ENCODE peak calls at places on chromosomes 1 and 21, in six cellular contexts. B, H, K, Q, O and F are unnamed samples.

GRCh38 chr1:26126321-26127084 is 14.9 kb downstream of the PDIK1L start:
- DNase-seq in O (no peak), K (no peak), H (no peak), Q (peak; percentile 26), B (no peak), F (no peak)

GRCh38 chr21:45120975-45121374 is 46.6 kb downstream of the ADARB1 start:
- DNase-seq in H (no peak), K (no peak), Q (no peak), B (no peak), O (no peak), F (no peak)

GRCh38 chr1:58884706-58885661 is 101.1 kb upstream of the JUN start:
- DNase-seq in K (no peak), O (no peak), B (peak; percentile 63), Q (no peak), H (no peak), F (no peak)

GRCh38 chr1:92030701-92031107 is 919 bp downstream of the EPHX4 start:
- DNase-seq in K (no peak), B (no peak), Q (peak; percentile 72), O (no peak), H (no peak), F (peak; percentile 24)

GRCh38 chr1:223010552-223011229 is 132.4 kb downstream of the TLR5 start:
- DNase-seq in H (no peak), K (no peak), O (no peak), Q (peak; percentile 19), B (no peak), F (peak; percentile 54)

GRCh38 chr1:74641876-74642275 is 31.7 kb downstream of the ERICH3 start:
- DNase-seq in B (no peak), Q (no peak), K (no peak), H (no peak), O (no peak), F (no peak)

GRCh38 chr1:208223136-208223535 is 21.0 kb downstream of the PLXNA2 start:
- DNase-seq in B (no peak), Q (peak; percentile 51), O (no peak), K (no peak), H (no peak), F (no peak)

GRCh38 chr1:171142451-171143121 is 42.5 kb upstream of the FMO2 start:
- DNase-seq in B (no peak), Q (peak; percentile 52), H (no peak), K (peak; percentile 59), O (no peak), F (no peak)

GRCh38 chr1:213987876-213988638 is at the start of gene PROX1:
- DNase-seq in O (peak; percentile 77), K (peak; percentile 84), H (peak; percentile 89), B (peak; percentile 90), Q (peak; percentile 87), F (peak; percentile 94)

GRCh38 chr21:31801551-31802234 is 69.8 kb upstream of the SCAF4 start:
- DNase-seq in K (no peak), Q (no peak), O (no peak), B (no peak), H (no peak), F (no peak)

GRCh38 chr1:1947493-1947892 is 28.4 kb upstream of the TMEM52 start:
- DNase-seq in K (no peak), H (peak; percentile 61), Q (no peak), B (peak; percentile 33), O (no peak), F (no peak)

GRCh38 chr1:26275580-26276431 is 4.1 kb upstream of the SH3BGRL3 start:
- DNase-seq in K (peak; percentile 88), B (peak; percentile 88), Q (peak; percentile 95), H (peak; percentile 92), O (peak; percentile 85), F (peak; percentile 92)

GRCh38 chr21:42156690-42157605 is 62.0 kb upstream of the ABCG1 start:
- DNase-seq in B (no peak), H (no peak), O (peak; percentile 61), K (peak; percentile 35), Q (no peak), F (peak; percentile 27)

GRCh38 chr1:157992031-157992568 is 1.3 kb upstream of the KIRREL1 start:
- DNase-seq in H (peak; percentile 91), O (peak; percentile 72), Q (peak; percentile 63), B (peak; percentile 83), K (peak; percentile 77), F (peak; percentile 93)

GRCh38 chr1:14504517-14504916 is 94.0 kb upstream of the KAZN start:
- DNase-seq in Q (no peak), K (no peak), O (no peak), H (no peak), B (no peak), F (no peak)

GRCh38 chr1:56501888-56502287 is 77.5 kb downstream of the PLPP3 start:
- DNase-seq in O (no peak), Q (no peak), K (no peak), B (peak; percentile 64), H (no peak), F (no peak)

GRCh38 chr1:24643362-24644346 is 552 bp downstream of the SRRM1 start:
- DNase-seq in B (no peak), Q (no peak), H (peak; percentile 78), K (peak; percentile 35), O (peak; percentile 84), F (peak; percentile 56)

GRCh38 chr1:60262701-60263100 is 189.1 kb upstream of the C1orf87 start:
- DNase-seq in K (no peak), O (no peak), Q (no peak), H (no peak), B (no peak), F (no peak)

GRCh38 chr1:36179220-36179600 is 23.2 kb downstream of the MAP7D1 start:
- DNase-seq in O (no peak), H (no peak), Q (no peak), B (peak; percentile 65), K (no peak), F (no peak)

GRCh38 chr1:47388548-47389238 is 27.4 kb upstream of the FOXE3 start:
- DNase-seq in H (peak; percentile 83), K (peak; percentile 36), Q (peak; percentile 67), O (no peak), B (no peak), F (peak; percentile 86)

GRCh38 chr1:227192163-227192562 is 126.1 kb downstream of the CDC42BPA start:
- DNase-seq in Q (peak; percentile 98), O (no peak), K (no peak), B (no peak), H (peak; percentile 81), F (peak; percentile 87)

GRCh38 chr1:99943238-99943794 is 26.5 kb upstream of the SLC35A3 start:
- DNase-seq in O (no peak), Q (peak; percentile 38), B (no peak), H (no peak), K (no peak), F (peak; percentile 80)

GRCh38 chr1:29539971-29540370 is 303.6 kb downstream of the PTPRU start:
- DNase-seq in K (no peak), H (no peak), Q (no peak), O (peak; percentile 8), B (no peak), F (no peak)

GRCh38 chr1:191453487-191453886 is 704.8 kb upstream of the RGS18 start:
- DNase-seq in B (no peak), K (no peak), O (no peak), H (no peak), Q (no peak), F (no peak)

GRCh38 chr21:16011719-16012118 is 281.9 kb downstream of the USP25 start:
- DNase-seq in O (no peak), Q (no peak), B (no peak), H (no peak), K (no peak), F (no peak)

GRCh38 chr1:15830284-15830657 is 17.2 kb upstream of the SPEN start:
- DNase-seq in H (no peak), Q (no peak), B (no peak), K (no peak), O (no peak), F (no peak)

GRCh38 chr1:15825800-15826199 is 18.4 kb upstream of the UQCRHL start:
- DNase-seq in O (no peak), B (no peak), K (no peak), Q (peak; percentile 55), H (no peak), F (peak; percentile 31)

DNA sequence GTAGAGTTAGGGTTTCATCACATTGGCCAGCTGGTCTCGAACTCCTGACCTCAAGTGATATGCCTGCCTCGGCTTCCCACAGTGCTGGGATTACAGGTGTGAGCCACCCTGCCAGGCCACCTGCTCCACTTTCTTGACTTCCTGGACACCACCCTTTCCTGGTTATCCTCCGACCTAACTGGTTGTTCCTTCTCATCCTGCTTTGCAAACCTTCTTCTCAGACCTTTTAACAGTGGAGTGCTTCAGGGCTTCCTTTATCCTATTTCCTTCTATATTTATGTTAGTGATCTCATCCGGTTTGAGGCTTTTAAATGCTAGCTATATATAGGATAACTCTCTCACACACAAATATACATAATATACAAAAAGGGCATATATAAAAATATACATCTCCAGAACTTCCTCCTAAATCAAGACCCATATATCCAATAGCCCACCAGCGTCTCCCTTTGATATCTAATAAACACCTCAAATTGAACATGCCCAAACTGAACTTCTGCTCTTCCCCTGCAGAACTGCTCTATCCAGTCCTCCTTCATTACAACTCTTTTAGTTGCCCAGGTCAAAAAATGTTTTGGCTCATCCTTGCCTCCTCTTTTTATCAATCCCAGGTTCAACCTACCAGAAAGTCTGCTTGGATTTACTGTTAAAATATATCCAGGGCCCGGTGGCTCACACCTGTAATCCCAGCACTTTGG is 19.5 kb upstream of the UQCRHL start:
- DNase-seq in H (no peak), Q (no peak), O (peak; percentile 13), B (no peak), K (no peak), F (no peak)
- H3K4me1 ChIP-seq in H (peaks cover 3% of the 10 kb centered on the region), Q (no peaks in the 10 kb centered on the region), O (no peaks in the 10 kb centered on the region), B (no peaks in the 10 kb centered on the region), K (peaks cover 7% of the 10 kb centered on the region), F (peaks cover 14% of the 10 kb centered on the region)

DNA sequence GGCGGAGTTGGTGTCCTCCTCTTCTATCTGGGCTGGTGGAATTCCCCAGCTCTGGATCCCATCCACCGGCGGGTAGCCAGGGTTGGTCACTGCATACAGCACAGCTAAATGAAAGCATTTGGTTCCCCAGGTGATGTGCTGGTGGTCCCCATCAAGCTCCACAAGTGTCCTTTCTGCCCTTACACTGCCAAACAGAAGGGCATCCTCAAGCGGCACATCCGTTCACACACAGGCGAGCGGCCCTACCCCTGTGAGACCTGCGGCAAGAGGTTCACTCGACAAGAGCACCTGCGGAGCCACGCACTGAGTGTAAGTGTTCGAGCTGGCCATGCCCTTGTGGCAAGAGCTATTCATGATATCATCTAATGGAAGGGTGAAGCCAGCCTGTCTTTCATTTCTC is 15.9 kb downstream of the ZBTB8B start:
- DNase-seq in K (no peak), H (no peak), Q (no peak), O (no peak), B (no peak), F (no peak)
- H3K4me3 ChIP-seq in K (no peak overlapping the region), H (no peak overlapping the region), Q (no peak overlapping the region), O (no peak overlapping the region), B (no peak overlapping the region), F (no peak overlapping the region)

GRCh38 chr1:11640944-11641343 is 13.3 kb downstream of the FBXO2 start:
- DNase-seq in H (no peak), Q (no peak), K (no peak), O (no peak), B (no peak), F (no peak)
- H3K27me3 ChIP-seq in H (no peaks in the 10 kb centered on the region), Q (peaks cover 7% of the 10 kb centered on the region), K (peaks cover 6% of the 10 kb centered on the region), O (peaks cover 8% of the 10 kb centered on the region), B (no peaks in the 10 kb centered on the region), F (peaks cover 40% of the 10 kb centered on the region)

DNA sequence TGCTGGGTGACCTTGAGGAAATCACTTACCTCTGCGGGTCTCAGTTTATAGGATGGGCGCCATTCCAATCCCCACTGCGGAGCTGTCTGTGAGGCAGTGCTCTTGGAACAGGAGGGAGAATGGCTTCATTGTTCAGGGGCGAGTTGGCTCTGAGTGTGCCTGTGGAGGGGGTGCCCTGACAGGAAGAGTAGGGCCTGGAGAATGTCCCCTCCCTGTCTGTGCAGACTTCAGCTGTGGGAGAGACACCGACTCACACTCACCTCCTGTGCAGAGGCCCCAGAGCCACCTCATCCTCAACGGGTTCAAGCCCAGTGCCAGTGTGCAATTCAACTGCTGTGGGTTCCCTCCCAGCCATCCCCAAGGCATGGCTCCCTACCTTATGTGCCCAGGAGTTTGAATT is 17.1 kb downstream of the ADORA1 start:
- DNase-seq in B (no peak), H (peak; percentile 17), O (no peak), Q (peak; percentile 48), K (no peak), F (peak; percentile 13)
- H3K4me1 ChIP-seq in B (peaks cover 11% of the 10 kb centered on the region), H (no peaks in the 10 kb centered on the region), O (no peaks in the 10 kb centered on the region), Q (no peaks in the 10 kb centered on the region), K (peaks cover 9% of the 10 kb centered on the region), F (no peaks in the 10 kb centered on the region)